ENCODE peak calls at places on chromosome 12, in six cellular contexts. E is cardiac muscle cell, O is heart right ventricle, K is tibial artery, U is brain microvascular endothelial cell, X is cardiac fibroblast. C is an unnamed sample.

GRCh38 chr12:124385219-124385969 is 90.5 kb downstream of the RFLNA start:
- DNase-seq in E (peak), O (no peak), K (no peak), U (peak), X (peak), C (peak)

GRCh38 chr12:64825143-64826011 is 930 bp downstream of the TBC1D30 start:
- DNase-seq in E (no peak), O (no peak), K (no peak), U (no peak), X (no peak), C (no peak)

GRCh38 chr12:128784030-128784770 is 39.6 kb downstream of the SLC15A4 start:
- DNase-seq in E (no peak), O (no peak), K (no peak), U (peak), X (peak), C (peak)

GRCh38 chr12:80709811-80710726 is 2.6 kb downstream of the MYF6 start:
- DNase-seq in E (peak), O (no peak), K (no peak), U (no peak), X (no peak), C (no peak)

GRCh38 chr12:53299101-53299453 is 418 bp upstream of the MYG1 start:
- DNase-seq in E (peak), O (no peak), K (no peak), U (peak), X (peak), C (peak)

GRCh38 chr12:99232324-99232723 is 415.2 kb upstream of the GARIN6 start:
- DNase-seq in E (no peak), O (no peak), K (no peak), U (no peak), X (no peak), C (no peak)

GRCh38 chr12:132610896-132611602 is 667 bp upstream of the LRCOL1 start:
- DNase-seq in E (no peak), O (no peak), K (no peak), U (no peak), X (no peak), C (no peak)

GRCh38 chr12:117134059-117134458 is 34.8 kb upstream of the TESC start:
- DNase-seq in E (no peak), O (no peak), K (no peak), U (no peak), X (no peak), C (peak)

GRCh38 chr12:24977711-24978110 is 28.8 kb upstream of the BCAT1 start:
- DNase-seq in E (peak), O (no peak), K (no peak), U (peak), X (no peak), C (no peak)

GRCh38 chr12:125283521-125283920 is 218.3 kb downstream of the AACS start:
- DNase-seq in E (no peak), O (no peak), K (no peak), U (no peak), X (no peak), C (no peak)

GRCh38 chr12:57175428-57176138 is 28.2 kb upstream of the LRP1-AS start:
- DNase-seq in E (peak), O (peak), K (peak), U (peak), X (peak), C (peak)

GRCh38 chr12:69330475-69331473 is 17.4 kb upstream of the LYZ start:
- DNase-seq in E (no peak), O (no peak), K (no peak), U (no peak), X (peak), C (peak)

GRCh38 chr12:61956545-61956944 is 303.7 kb upstream of the USP15 start:
- DNase-seq in E (no peak), O (no peak), K (no peak), U (no peak), X (no peak), C (no peak)

GRCh38 chr12:56629459-56630179 is 507 bp downstream of the BAZ2A start:
- DNase-seq in E (peak), O (peak), K (no peak), U (no peak), X (peak), C (peak)

GRCh38 chr12:72141381-72141780 is 130.8 kb upstream of the TRHDE start:
- DNase-seq in E (no peak), O (no peak), K (no peak), U (peak), X (no peak), C (peak)

GRCh38 chr12:132178801-132179401 is 34.6 kb downstream of the NOC4L start:
- DNase-seq in E (no peak), O (no peak), K (no peak), U (no peak), X (no peak), C (no peak)

GRCh38 chr12:53207042-53207441 is at the start of gene ITGB7:
- DNase-seq in E (no peak), O (no peak), K (peak), U (no peak), X (no peak), C (no peak)

DNA sequence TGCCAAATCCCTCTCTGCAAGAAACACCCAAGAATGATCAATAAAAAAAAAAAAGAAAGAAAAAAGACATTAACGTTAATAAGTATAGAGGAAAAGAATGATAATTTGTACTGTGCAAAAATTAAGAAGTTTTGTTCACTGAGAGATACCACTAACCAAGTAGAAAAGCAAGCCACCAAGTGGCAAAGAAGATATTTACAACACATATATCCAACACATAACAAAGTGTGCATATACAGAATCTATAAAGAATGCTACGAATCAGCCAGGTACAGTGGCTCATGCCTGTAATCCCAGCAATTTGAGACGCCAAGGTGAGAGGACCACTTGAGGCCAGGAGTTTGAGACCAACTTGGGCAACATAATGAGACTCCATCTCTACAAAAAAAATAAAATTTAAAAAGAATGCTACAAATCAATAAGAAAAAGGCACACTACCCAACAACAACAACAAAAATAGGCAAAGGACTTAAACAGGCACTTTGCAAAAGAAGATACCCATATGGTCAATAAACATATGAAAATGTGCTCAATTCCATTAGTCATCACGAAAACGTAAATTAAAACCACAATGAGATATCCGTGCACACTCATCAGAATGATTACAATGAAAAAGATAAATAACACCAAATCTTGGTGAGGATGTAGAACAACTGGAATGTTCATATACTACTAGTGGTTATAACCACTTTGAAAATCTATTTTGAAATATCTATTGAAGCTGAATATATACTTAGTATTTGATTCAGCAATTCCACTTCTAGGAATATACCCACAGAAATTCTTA is 19.8 kb downstream of the GALNT4 start:
- DNase-seq in E (peak), O (no peak), K (no peak), U (peak), X (peak), C (peak)
- TF ChIP-seq CTCF in E (peak), O (no peak), K (no peak), U (no peak), X (no peak), C (no peak)

GRCh38 chr12:63098851-63099250 is 52.1 kb downstream of the AVPR1A start:
- DNase-seq in E (no peak), O (no peak), K (no peak), U (peak), X (no peak), C (no peak)
- TF ChIP-seq CTCF in E (no peak), O (peak), K (no peak), U (peak), X (no peak), C (no peak)

DNA sequence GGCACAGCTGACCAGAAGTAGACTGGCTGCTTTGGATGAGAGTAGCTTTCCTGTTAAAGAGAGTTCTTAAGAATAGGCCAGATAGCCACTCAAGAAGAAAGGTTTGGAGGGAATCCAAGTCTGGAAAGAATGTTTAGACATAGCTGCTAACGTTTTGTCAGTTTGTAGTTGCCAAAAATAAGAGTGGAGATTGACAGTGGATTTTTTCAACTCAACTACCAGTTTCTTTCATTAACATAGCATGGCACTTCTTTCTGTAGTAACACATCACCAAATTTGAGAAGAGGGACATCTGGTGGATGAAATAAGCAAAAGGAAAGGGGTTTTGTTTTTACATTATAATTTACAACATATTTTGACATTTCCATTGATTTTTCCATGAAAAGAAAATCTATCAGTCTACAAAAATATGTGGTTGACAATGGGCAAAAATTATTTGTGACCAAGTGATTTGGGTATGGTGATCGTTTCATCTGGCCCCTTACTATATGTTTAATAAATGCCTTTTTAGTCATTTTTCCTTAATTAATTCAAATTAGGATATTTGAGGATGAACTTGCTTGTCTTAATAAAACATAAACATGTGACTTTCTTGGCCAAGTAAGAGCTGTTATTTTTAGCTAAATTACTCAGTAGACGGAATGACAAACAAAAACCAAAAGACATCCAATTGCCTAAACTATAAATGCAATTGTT is 71.1 kb downstream of the PTPRR start:
- DNase-seq in E (peak), O (no peak), K (no peak), U (peak), X (peak), C (peak)
- TF ChIP-seq CTCF in E (peak), O (peak), K (peak), U (peak), X (peak), C (peak)

DNA sequence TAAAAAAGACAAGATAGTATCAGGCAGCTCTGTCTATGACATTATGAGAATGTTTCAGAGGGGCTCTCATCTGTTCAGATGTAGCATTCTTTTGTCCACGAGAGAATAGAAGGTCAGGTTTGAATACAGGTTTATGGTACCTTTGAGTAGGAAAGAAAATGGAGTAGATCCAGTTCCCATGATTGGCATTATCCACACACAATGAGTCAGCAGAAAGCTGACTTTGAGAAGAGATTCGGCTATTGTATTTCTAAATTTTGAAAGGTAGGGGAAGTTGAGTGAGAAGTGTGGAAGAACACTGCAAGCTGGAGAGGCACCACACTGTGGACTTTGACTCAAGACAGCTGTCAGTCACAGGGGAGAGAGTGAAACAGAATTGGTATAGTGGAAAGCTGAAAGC is 135.4 kb downstream of the SYT10 start:
- DNase-seq in E (no peak), O (no peak), K (no peak), U (no peak), X (no peak), C (no peak)
- TF ChIP-seq CTCF in E (no peak), O (no peak), K (no peak), U (no peak), X (no peak), C (no peak)

GRCh38 chr12:989751-990278 is 1.2 kb upstream of the ERC1 start:
- DNase-seq in E (peak), O (peak), K (no peak), U (peak), X (peak), C (peak)
- TF ChIP-seq CTCF in E (no peak), O (no peak), K (no peak), U (peak), X (peak), C (no peak)

C was measured in foreskin fibroblast.